ENCODE peak calls at places on chromosomes 2 and 18, in four cellular contexts. X, V, U and I are unnamed samples.

GRCh38 chr2:170845343-170845742 is 28.7 kb downstream of the GAD1 start:
- DNase-seq in V (peak; percentile 41), U (no peak), X (peak; percentile 77), I (no peak)

GRCh38 chr18:35267809-35268208 is 22.2 kb downstream of the ZSCAN30 start:
- DNase-seq in X (no peak), U (no peak), V (no peak), I (peak; percentile 37)

GRCh38 chr2:68742638-68743037 is 8.0 kb downstream of the ARHGAP25 start:
- DNase-seq in V (no peak), X (no peak), U (no peak), I (no peak)

GRCh38 chr2:162344617-162344950 is 652 bp downstream of the GCA start:
- DNase-seq in X (no peak), V (no peak), U (peak; percentile 10), I (no peak)

GRCh38 chr18:63890950-63891304 is 3.4 kb downstream of the SERPINB2 start:
- DNase-seq in V (no peak), X (no peak), U (peak; percentile 51), I (peak; percentile 27)

GRCh38 chr2:71700880-71701397 is 247.6 kb downstream of the DYSF start:
- DNase-seq in U (peak; percentile 61), X (no peak), V (no peak), I (no peak)

GRCh38 chr2:42223822-42224268 is 54.7 kb downstream of the EML4 start:
- DNase-seq in U (no peak), V (no peak), X (no peak), I (no peak)

GRCh38 chr2:103784271-103784670 is 1022.4 kb downstream of the TMEM182 start:
- DNase-seq in V (no peak), U (no peak), X (peak; percentile 15), I (no peak)

GRCh38 chr2:10243926-10244270 is 58.8 kb upstream of the HPCAL1 start:
- DNase-seq in U (no peak), V (no peak), X (peak; percentile 8), I (no peak)

GRCh38 chr2:189255711-189256110 is 76.2 kb upstream of the COL5A2 start:
- DNase-seq in V (no peak), X (no peak), U (no peak), I (no peak)

GRCh38 chr2:62938126-62938525 is 112.5 kb upstream of the OTX1 start:
- DNase-seq in X (no peak), U (no peak), V (no peak), I (no peak)

GRCh38 chr2:161373939-161374338 is 42.2 kb upstream of the TBR1 start:
- DNase-seq in U (no peak), X (no peak), V (no peak), I (no peak)

GRCh38 chr2:137981112-137981679 is 16.9 kb downstream of the HNMT start:
- DNase-seq in V (no peak), U (no peak), X (no peak), I (no peak)

GRCh38 chr18:79849328-79850207 is 51.8 kb downstream of the KCNG2 start:
- DNase-seq in U (no peak), V (no peak), X (no peak), I (no peak)

GRCh38 chr2:121897335-121897970 is 142.0 kb downstream of the TSN start:
- DNase-seq in V (peak; percentile 63), U (peak; percentile 16), X (no peak), I (peak; percentile 56)

GRCh38 chr2:106113362-106113971 is 80.6 kb downstream of the UXS1 start:
- DNase-seq in X (no peak), V (no peak), U (peak; percentile 44), I (no peak)

GRCh38 chr2:82526267-82526666 is 1932.8 kb downstream of the SUCLG1 start:
- DNase-seq in U (no peak), V (no peak), X (no peak), I (no peak)

GRCh38 chr18:31183302-31183701 is 20.6 kb upstream of the DSC1 start:
- DNase-seq in X (no peak), V (no peak), U (no peak), I (no peak)

GRCh38 chr18:71849407-71849806 is 694.7 kb downstream of the CBLN2 start:
- DNase-seq in U (no peak), V (no peak), X (peak; percentile 16), I (no peak)

GRCh38 chr2:150916997-150917396 is 344.7 kb downstream of the RBM43 start:
- DNase-seq in X (no peak), U (no peak), V (no peak), I (no peak)

GRCh38 chr2:127705281-127706065 is 4.2 kb downstream of the SFT2D3 start:
- DNase-seq in X (no peak), V (no peak), U (no peak), I (no peak)

GRCh38 chr2:102724553-102724952 is 37.3 kb upstream of the TMEM182 start:
- DNase-seq in X (no peak), V (no peak), U (no peak), I (no peak)

GRCh38 chr2:39435254-39435653 is 1.8 kb downstream of the MAP4K3 start:
- DNase-seq in U (no peak), X (no peak), V (peak; percentile 21), I (no peak)

GRCh38 chr2:121350884-121351283 is 65.9 kb upstream of the TFCP2L1 start:
- DNase-seq in X (no peak), U (no peak), V (no peak), I (no peak)

GRCh38 chr2:113012436-113013335 is 7.4 kb downstream of the IL36A start:
- DNase-seq in U (no peak), X (no peak), V (peak; percentile 59), I (no peak)

GRCh38 chr2:203623104-203623503 is 83.3 kb upstream of the CD28 start:
- DNase-seq in V (no peak), U (no peak), X (no peak), I (no peak)

GRCh38 chr2:207727256-207727655 is 15.8 kb downstream of the CCNYL1 start:
- DNase-seq in X (no peak), U (no peak), V (no peak), I (no peak)

GRCh38 chr2:27288610-27289009 is 6.4 kb downstream of the TRIM54 start:
- DNase-seq in U (no peak), V (no peak), X (no peak), I (no peak)

GRCh38 chr2:27282892-27283291 is 663 bp downstream of the TRIM54 start:
- DNase-seq in U (peak; percentile 53), V (no peak), X (no peak), I (no peak)

GRCh38 chr2:27284989-27285388 is 2.8 kb downstream of the TRIM54 start:
- DNase-seq in V (no peak), U (no peak), X (no peak), I (no peak)

GRCh38 chr2:27281855-27282559 is at the start of gene TRIM54:
- DNase-seq in V (no peak), X (no peak), U (no peak), I (no peak)

GRCh38 chr2:27285481-27285880 is 3.3 kb downstream of the TRIM54 start:
- DNase-seq in X (no peak), V (no peak), U (no peak), I (no peak)
- TF ChIP-seq FOXJ3 in X (no peak), V (no peak), U (no peak), I (no peak)

GRCh38 chr2:149606251-149606811 is 18.8 kb upstream of the MMADHC start:
- DNase-seq in U (no peak), V (no peak), X (no peak), I (no peak)
- TF ChIP-seq FOXJ3 in U (no peak), V (no peak), X (no peak), I (no peak)

GRCh38 chr2:8219631-8220393 is 462.0 kb upstream of the ID2 start:
- DNase-seq in U (no peak), X (no peak), V (no peak), I (no peak)
- TF ChIP-seq FOXJ3 in U (no peak), X (no peak), V (no peak), I (no peak)

GRCh38 chr2:195945056-195945455 is 123.6 kb downstream of the DNAH7 start:
- DNase-seq in V (no peak), X (no peak), U (no peak), I (no peak)
- TF ChIP-seq FOXJ3 in V (no peak), X (no peak), U (no peak), I (no peak)

GRCh38 chr2:53952519-53952918 is 18.3 kb downstream of the PSME4 start:
- DNase-seq in U (no peak), X (peak; percentile 32), V (no peak), I (no peak)
- TF ChIP-seq FOXJ3 in U (no peak), X (no peak), V (no peak), I (no peak)

DNA sequence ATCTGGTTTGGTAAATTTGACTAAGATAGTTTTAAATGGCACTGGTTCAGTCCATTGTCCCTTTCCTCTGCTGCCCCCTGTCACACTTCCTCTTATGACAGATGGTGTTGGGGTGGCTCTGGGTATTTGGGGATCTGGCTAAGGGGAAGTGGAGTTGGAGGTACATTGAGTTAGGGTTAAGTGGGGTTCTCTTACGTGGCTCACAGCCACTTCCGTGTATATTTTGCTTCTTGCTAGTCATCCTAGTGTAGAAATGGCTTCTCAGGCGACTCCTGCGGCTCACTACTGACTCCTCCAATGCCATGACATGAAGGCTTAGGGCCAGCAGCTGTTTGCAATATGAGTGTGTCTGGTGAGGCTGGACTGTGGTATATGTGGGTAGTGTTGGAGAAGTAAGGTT is 187.0 kb downstream of the HAUS1 start:
- DNase-seq in X (no peak), V (no peak), U (no peak), I (no peak)
- TF ChIP-seq FOXJ3 in X (no peak), V (no peak), U (no peak), I (no peak)